ENCODE peak calls at places on chromosomes 6 and 20, in nine cellular contexts. F is kidney epithelial cell, I is cardiac muscle cell, L is heart right ventricle, W is colonic mucosa, E is DND-41, R is WERI-Rb-1, H is SK-N-SH, A is lung. B is an unnamed sample.

GRCh38 chr20:40506567-40506966 is 182.5 kb downstream of the MAFB start:
- DNase-seq in E (peak), I (no peak), F (peak), H (no peak), L (peak), R (no peak), W (peak), A (peak), B (no peak)

GRCh38 chr6:37396571-37397185 is 36.3 kb upstream of the CMTR1 start:
- DNase-seq in W (no peak), F (no peak), R (no peak), H (no peak), E (no peak), A (no peak), L (no peak), I (no peak), B (no peak)

GRCh38 chr6:127178746-127179145 is 60.3 kb downstream of the RSPO3 start:
- DNase-seq in H (no peak), R (no peak), F (no peak), W (no peak), A (no peak), I (no peak), E (no peak), L (no peak), B (no peak)

GRCh38 chr6:142045380-142046270 is 87.1 kb upstream of the GJE1 start:
- DNase-seq in R (no peak), E (no peak), A (no peak), H (no peak), I (peak), F (no peak), L (no peak), W (no peak), B (no peak)

GRCh38 chr6:112360498-112360897 is 13.4 kb downstream of the RFPL4B start:
- DNase-seq in E (no peak), R (no peak), H (no peak), A (no peak), W (no peak), L (peak), F (no peak), I (no peak), B (no peak)

GRCh38 chr6:38753707-38754106 is 38.6 kb downstream of the DNAH8 start:
- DNase-seq in F (no peak), R (no peak), I (no peak), H (no peak), L (no peak), A (no peak), E (no peak), W (no peak), B (no peak)

GRCh38 chr6:127956260-127956888 is 55.5 kb upstream of the THEMIS start:
- DNase-seq in R (no peak), A (no peak), W (no peak), H (no peak), F (no peak), E (no peak), I (no peak), L (no peak), B (no peak)

GRCh38 chr6:147507162-147508072 is 1.1 kb upstream of the SAMD5 start:
- DNase-seq in A (no peak), F (no peak), W (peak), E (no peak), I (peak), H (peak), L (no peak), R (peak), B (no peak)

GRCh38 chr6:165266236-165267025 is 43.0 kb downstream of the C6orf118 start:
- DNase-seq in L (no peak), R (no peak), I (no peak), A (no peak), E (no peak), F (no peak), H (no peak), W (no peak), B (no peak)

GRCh38 chr20:49505518-49505917 is 23.1 kb upstream of the KCNB1 start:
- DNase-seq in F (peak), E (peak), H (peak), W (no peak), A (no peak), R (peak), L (peak), I (no peak), B (no peak)

GRCh38 chr6:73657201-73657600 is 3.4 kb upstream of the SLC17A5 start:
- DNase-seq in F (no peak), R (no peak), E (no peak), I (no peak), W (no peak), H (no peak), L (no peak), A (no peak), B (no peak)
- H3K4me3 ChIP-seq in F (no peak), R (no peak), E (no peak), I (no peak), W (no peak), H (no peak), L (no peak), A (no peak), B (no peak)

GRCh38 chr6:160301341-160301740 is 42.7 kb upstream of the SLC22A2 start:
- DNase-seq in W (no peak), L (no peak), I (no peak), H (no peak), A (no peak), E (no peak), F (no peak), R (no peak), B (no peak)

GRCh38 chr6:160297310-160297709 is 38.7 kb upstream of the SLC22A2 start:
- DNase-seq in I (peak), L (no peak), W (peak), A (no peak), F (no peak), E (no peak), H (no peak), R (no peak), B (no peak)

GRCh38 chr6:160299559-160299958 is 40.9 kb upstream of the SLC22A2 start:
- DNase-seq in A (no peak), R (no peak), H (no peak), F (no peak), I (no peak), L (no peak), E (no peak), W (no peak), B (no peak)

GRCh38 chr6:160300076-160300695 is 41.6 kb upstream of the SLC22A2 start:
- DNase-seq in F (no peak), A (no peak), H (no peak), W (peak), E (no peak), L (no peak), I (peak), R (no peak), B (no peak)
- TF ChIP-seq CTCF in F (no peak), A (no peak), H (no peak), W (no peak), E (no peak), L (no peak), I (no peak), R (no peak), B (no peak)

DNA sequence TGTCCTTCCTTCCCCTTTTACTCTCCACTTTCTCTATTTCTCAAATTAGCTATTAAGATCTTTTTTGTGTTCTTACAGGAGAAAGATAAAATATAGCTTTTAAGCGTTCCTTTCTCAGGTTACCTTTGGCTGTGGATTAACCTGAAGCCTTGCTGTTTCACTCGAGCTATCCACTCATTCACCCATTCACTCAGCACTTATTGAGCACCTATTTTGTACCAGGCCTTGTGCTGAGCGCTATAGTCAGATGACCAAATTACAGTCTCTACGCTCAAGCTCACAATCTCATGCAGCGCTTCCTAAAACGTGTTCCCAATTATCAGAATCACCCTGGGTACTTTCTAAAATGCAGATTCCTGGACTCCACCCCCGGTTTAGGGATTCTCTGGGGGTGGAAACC is 1.8 kb upstream of the CEP250 start:
- DNase-seq in I (no peak), A (no peak), E (no peak), H (no peak), F (no peak), W (no peak), L (no peak), R (no peak), B (no peak)
- H3K4me3 ChIP-seq in I (peak), A (no peak), E (peak), H (peak), F (peak), W (no peak), L (no peak), R (no peak), B (peak)

DNA sequence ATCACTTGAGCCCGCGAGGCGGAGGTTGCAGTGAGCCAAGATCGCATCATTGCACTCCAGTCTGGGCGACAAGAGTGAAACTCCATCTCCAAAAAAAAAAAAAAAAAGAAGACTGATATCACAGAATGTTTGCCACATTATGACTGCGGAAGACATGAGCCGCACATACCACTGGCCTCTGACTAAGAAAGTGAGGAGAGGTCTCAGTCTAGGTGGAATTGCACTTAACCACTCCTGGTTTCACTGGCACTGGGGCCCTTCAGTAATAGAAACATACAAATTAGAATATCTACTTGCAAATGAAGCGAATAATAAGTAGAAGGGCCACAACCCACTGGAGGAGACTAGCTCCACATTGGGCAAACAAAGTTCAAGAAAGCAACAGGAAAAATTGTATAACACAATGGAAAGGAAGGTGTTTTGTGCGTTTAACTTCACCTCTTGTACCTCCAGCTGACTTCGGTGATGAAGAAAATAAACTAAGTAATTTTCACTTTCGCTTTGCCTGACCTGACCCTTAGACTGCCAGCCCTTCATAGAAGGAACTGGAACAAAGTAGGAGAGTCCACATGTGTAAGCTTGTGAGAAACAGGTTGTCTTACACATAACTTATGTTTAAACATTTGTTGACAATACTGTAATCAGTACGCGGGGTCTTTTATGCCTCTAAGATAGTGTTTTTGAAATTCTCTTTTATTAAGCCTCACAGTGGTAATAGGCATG is 147.5 kb upstream of the TSHZ2 start:
- DNase-seq in R (no peak), F (no peak), L (no peak), E (no peak), H (no peak), W (no peak), I (no peak), A (no peak), B (no peak)
- TF ChIP-seq CTCF in R (no peak), F (no peak), L (no peak), E (no peak), H (no peak), W (no peak), I (no peak), A (no peak), B (no peak)

GRCh38 chr6:17957488-17957887 is 29.9 kb downstream of the KIF13A start:
- DNase-seq in L (no peak), R (no peak), I (no peak), A (no peak), F (no peak), E (no peak), W (no peak), H (no peak), B (no peak)

GRCh38 chr6:17957904-17958303 is 29.5 kb downstream of the KIF13A start:
- DNase-seq in I (no peak), L (no peak), A (no peak), H (no peak), W (no peak), R (no peak), E (no peak), F (no peak), B (no peak)

GRCh38 chr6:17964633-17965032 is 22.8 kb downstream of the KIF13A start:
- DNase-seq in H (no peak), W (no peak), F (no peak), E (no peak), L (no peak), A (no peak), R (no peak), I (no peak), B (no peak)

GRCh38 chr6:17962436-17963031 is 24.9 kb downstream of the KIF13A start:
- DNase-seq in E (no peak), F (peak), R (peak), I (peak), A (no peak), W (peak), H (peak), L (peak), B (no peak)

GRCh38 chr6:17959317-17959716 is 28.1 kb downstream of the KIF13A start:
- DNase-seq in L (no peak), E (no peak), W (no peak), F (no peak), H (no peak), I (no peak), R (no peak), A (no peak), B (no peak)
- H3K4me3 ChIP-seq in L (no peak), E (no peak), W (no peak), F (no peak), H (no peak), I (no peak), R (no peak), A (no peak), B (no peak)